ENCODE peak calls at places on chromosomes 2 and 18, in seven cellular contexts. A, E, T, L, I, M and N are unnamed samples.

GRCh38 chr2:239666855-239667376 is 266.1 kb upstream of the HDAC4 start:
- DNase-seq in M (no peak), E (no peak), I (no peak), T (no peak), L (no peak), A (no peak), N (no peak)

GRCh38 chr2:231228223-231228622 is 29.8 kb downstream of the ARMC9 start:
- DNase-seq in E (peak), M (no peak), I (no peak), L (no peak), A (no peak), T (no peak), N (no peak)

GRCh38 chr2:162992828-162993227 is 154.3 kb upstream of the KCNH7 start:
- DNase-seq in E (no peak), T (no peak), A (no peak), I (peak), L (no peak), M (no peak), N (no peak)

GRCh38 chr2:122692400-122693083 is 937.1 kb downstream of the TSN start:
- DNase-seq in L (no peak), T (no peak), I (no peak), E (no peak), M (no peak), A (no peak), N (no peak)

GRCh38 chr2:145184741-145185671 is 665.1 kb upstream of the ZEB2 start:
- DNase-seq in E (no peak), L (no peak), M (peak), I (no peak), A (peak), T (no peak), N (no peak)

GRCh38 chr2:108906403-108907077 is 82.5 kb downstream of the EDAR start:
- DNase-seq in M (no peak), I (no peak), A (no peak), T (no peak), L (no peak), E (peak), N (no peak)

GRCh38 chr18:77063256-77063655 is 69.3 kb downstream of the MBP start:
- DNase-seq in L (no peak), M (no peak), A (peak), I (no peak), T (no peak), E (no peak), N (no peak)

GRCh38 chr2:80302465-80303005 is 2.0 kb downstream of the LRRTM1 start:
- DNase-seq in M (no peak), E (peak), T (peak), I (no peak), A (no peak), L (no peak), N (no peak)

GRCh38 chr2:222656544-222657446 is 903 bp upstream of the FARSB start:
- DNase-seq in T (no peak), I (peak), M (no peak), E (no peak), L (no peak), A (no peak), N (no peak)

GRCh38 chr2:177633910-177634294 is 241.3 kb downstream of the AGPS start:
- DNase-seq in T (no peak), I (no peak), A (no peak), M (no peak), E (no peak), L (no peak), N (no peak)

GRCh38 chr18:58565021-58565420 is 63.9 kb downstream of the ALPK2 start:
- DNase-seq in L (no peak), E (no peak), A (no peak), I (no peak), M (no peak), T (no peak), N (no peak)

GRCh38 chr2:144359684-144360083 is 160.2 kb downstream of the ZEB2 start:
- DNase-seq in I (no peak), M (no peak), L (no peak), A (no peak), E (no peak), T (no peak), N (no peak)

GRCh38 chr2:65382776-65383357 is 49.5 kb downstream of the SPRED2 start:
- DNase-seq in A (peak), M (peak), T (no peak), I (peak), L (no peak), E (peak), N (no peak)

GRCh38 chr2:230935132-230935435 is 10.0 kb upstream of the GPR55 start:
- DNase-seq in I (no peak), E (peak), A (no peak), L (no peak), M (no peak), T (no peak), N (no peak)

GRCh38 chr2:75180476-75180875 is 18.8 kb downstream of the TACR1 start:
- DNase-seq in M (no peak), E (no peak), T (no peak), L (no peak), I (peak), A (no peak), N (no peak)

GRCh38 chr2:84965192-84965516 is 5.8 kb upstream of the KCMF1 start:
- DNase-seq in M (no peak), A (no peak), L (no peak), I (no peak), T (no peak), E (no peak), N (no peak)

GRCh38 chr18:1732143-1732542 is 827.5 kb downstream of the ADCYAP1 start:
- DNase-seq in M (no peak), T (peak), I (no peak), E (no peak), A (no peak), L (no peak), N (no peak)

GRCh38 chr2:20064421-20064820 is 13.0 kb upstream of the LAPTM4A start:
- DNase-seq in A (no peak), M (no peak), E (no peak), T (no peak), I (no peak), L (no peak), N (no peak)

GRCh38 chr2:162766092-162766491 is 72.5 kb downstream of the KCNH7 start:
- DNase-seq in T (no peak), E (no peak), L (no peak), I (no peak), M (no peak), A (no peak), N (no peak)

GRCh38 chr2:147621656-147622197 is 223.1 kb upstream of the ACVR2A start:
- DNase-seq in E (no peak), M (no peak), L (no peak), I (no peak), T (no peak), A (no peak), N (no peak)

GRCh38 chr2:82827426-82827825 is 1631.7 kb downstream of the SUCLG1 start:
- DNase-seq in M (no peak), I (no peak), T (no peak), L (no peak), A (no peak), E (no peak), N (no peak)

DNA sequence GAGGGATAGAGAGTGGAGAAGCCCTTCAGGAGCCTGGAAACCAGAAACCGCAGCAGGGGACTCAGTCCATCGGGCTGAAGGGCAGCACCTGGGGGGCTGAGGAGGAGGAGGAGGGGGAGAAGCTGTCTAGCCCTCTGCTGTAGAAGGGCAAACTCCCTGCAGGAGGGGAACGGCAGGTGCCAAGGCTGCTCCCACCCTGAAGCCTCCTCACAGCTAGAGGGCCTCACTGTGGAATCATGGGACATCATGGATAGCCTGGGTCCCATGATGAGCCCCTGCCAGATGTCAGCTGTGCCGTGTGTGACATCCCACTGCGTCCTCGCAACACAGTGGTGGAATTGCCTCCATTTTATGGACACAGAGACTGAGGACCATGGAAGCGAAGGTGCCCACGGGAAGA is 458 bp downstream of the MYO7B start:
- DNase-seq in L (no peak), E (no peak), M (no peak), I (no peak), T (no peak), A (no peak), N (no peak)
- H3K23ac ChIP-seq in L (no peak), E (no peak), M (no peak), I (no peak), T (no peak), A (no peak), N (peak)

GRCh38 chr18:8391068-8391467 is 218.2 kb upstream of the RAB12 start:
- DNase-seq in T (no peak), E (no peak), I (no peak), A (peak), M (no peak), L (no peak), N (no peak)

GRCh38 chr18:8389391-8390340 is 219.6 kb upstream of the RAB12 start:
- DNase-seq in L (peak), E (peak), T (peak), I (peak), M (peak), A (peak), N (peak)

GRCh38 chr18:8381801-8382459 is 227.3 kb upstream of the RAB12 start:
- DNase-seq in I (no peak), L (no peak), E (no peak), M (no peak), T (no peak), A (peak), N (no peak)

GRCh38 chr18:8385400-8385799 is 223.8 kb upstream of the RAB12 start:
- DNase-seq in M (no peak), I (no peak), L (no peak), A (no peak), T (no peak), E (no peak), N (no peak)

DNA sequence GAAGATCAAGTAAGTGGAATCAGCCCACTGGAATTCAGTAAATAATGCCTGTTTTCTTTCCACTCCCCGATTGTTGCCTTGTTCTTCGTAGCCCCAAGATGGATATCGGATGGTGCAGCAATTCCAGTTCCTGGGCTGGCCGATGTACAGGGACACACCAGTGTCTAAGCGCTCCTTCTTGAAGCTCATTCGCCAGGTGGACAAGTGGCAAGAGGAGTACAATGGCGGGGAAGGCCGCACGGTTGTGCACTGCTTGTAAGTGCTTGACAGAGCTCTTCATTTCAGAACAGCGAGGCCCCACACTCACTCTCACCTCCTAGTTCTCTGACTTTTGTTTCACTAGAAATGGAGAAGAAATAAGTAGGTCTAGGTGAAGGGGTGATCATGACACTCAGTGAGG is 222.3 kb upstream of the RAB12 start:
- DNase-seq in E (no peak), M (no peak), L (no peak), T (no peak), A (no peak), I (no peak), N (no peak)
- H3K23ac ChIP-seq in E (no peak), M (no peak), L (no peak), T (no peak), A (no peak), I (no peak), N (no peak)

GRCh38 chr2:31188141-31188540 is 29.2 kb downstream of the CAPN14 start:
- DNase-seq in T (no peak), M (no peak), I (no peak), E (no peak), L (no peak), A (no peak), N (no peak)
- H3K23ac ChIP-seq in T (no peak), M (no peak), I (no peak), E (no peak), L (no peak), A (no peak), N (no peak)

GRCh38 chr2:240857039-240858008 is 11.3 kb upstream of the AGXT start:
- DNase-seq in L (no peak), T (peak), M (no peak), A (no peak), E (peak), I (peak), N (no peak)

GRCh38 chr2:240856151-240856980 is 12.3 kb upstream of the AGXT start:
- DNase-seq in T (peak), L (peak), I (no peak), A (no peak), E (peak), M (no peak), N (no peak)

GRCh38 chr2:240855670-240856069 is 13.0 kb upstream of the AGXT start:
- DNase-seq in I (no peak), T (no peak), L (no peak), A (no peak), M (no peak), E (no peak), N (no peak)

GRCh38 chr2:240858871-240859270 is 9.8 kb upstream of the AGXT start:
- DNase-seq in E (no peak), M (no peak), T (no peak), L (no peak), I (no peak), A (no peak), N (no peak)

DNA sequence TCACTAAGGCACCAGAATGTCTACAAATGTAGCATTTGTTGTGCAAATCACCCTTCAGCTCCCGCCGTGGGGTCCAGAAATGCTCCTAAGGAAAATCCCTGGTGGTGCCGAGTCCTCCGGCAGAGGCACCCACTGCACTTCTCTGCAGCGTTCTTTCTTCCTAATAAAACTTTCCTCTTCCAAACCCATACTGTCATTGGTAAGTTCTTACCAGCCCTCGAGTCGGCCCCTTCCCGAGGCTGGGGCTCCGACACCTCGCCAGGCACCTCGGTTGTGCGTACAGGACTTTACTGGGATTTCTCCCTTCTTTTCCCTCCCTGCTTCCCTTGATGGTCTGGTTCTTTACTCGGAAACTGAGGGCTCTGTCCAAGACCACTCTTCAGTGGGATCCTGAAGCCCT is 10.3 kb upstream of the AGXT start:
- DNase-seq in M (no peak), E (no peak), T (no peak), I (no peak), A (no peak), L (no peak), N (no peak)
- H3K23ac ChIP-seq in M (no peak), E (no peak), T (no peak), I (no peak), A (no peak), L (no peak), N (no peak)

GRCh38 chr2:187546762-187547333 is 7.4 kb downstream of the TFPI start:
- DNase-seq in A (no peak), E (no peak), T (no peak), L (no peak), I (peak), M (no peak), N (no peak)
- H3K23ac ChIP-seq in A (no peak), E (no peak), T (no peak), L (no peak), I (no peak), M (no peak), N (no peak)

GRCh38 chr2:1925516-1925915 is 181.2 kb upstream of the PXDN start:
- DNase-seq in L (no peak), E (no peak), A (no peak), T (no peak), I (no peak), M (no peak), N (no peak)

GRCh38 chr2:1923557-1923956 is 179.2 kb upstream of the PXDN start:
- DNase-seq in L (no peak), A (no peak), T (no peak), E (no peak), I (no peak), M (no peak), N (no peak)

GRCh38 chr2:1927896-1928568 is 183.7 kb upstream of the PXDN start:
- DNase-seq in I (no peak), L (no peak), A (no peak), E (no peak), T (no peak), M (no peak), N (no peak)

GRCh38 chr2:1925928-1926327 is 181.6 kb upstream of the PXDN start:
- DNase-seq in I (no peak), L (no peak), A (no peak), M (no peak), E (no peak), T (peak), N (no peak)

DNA sequence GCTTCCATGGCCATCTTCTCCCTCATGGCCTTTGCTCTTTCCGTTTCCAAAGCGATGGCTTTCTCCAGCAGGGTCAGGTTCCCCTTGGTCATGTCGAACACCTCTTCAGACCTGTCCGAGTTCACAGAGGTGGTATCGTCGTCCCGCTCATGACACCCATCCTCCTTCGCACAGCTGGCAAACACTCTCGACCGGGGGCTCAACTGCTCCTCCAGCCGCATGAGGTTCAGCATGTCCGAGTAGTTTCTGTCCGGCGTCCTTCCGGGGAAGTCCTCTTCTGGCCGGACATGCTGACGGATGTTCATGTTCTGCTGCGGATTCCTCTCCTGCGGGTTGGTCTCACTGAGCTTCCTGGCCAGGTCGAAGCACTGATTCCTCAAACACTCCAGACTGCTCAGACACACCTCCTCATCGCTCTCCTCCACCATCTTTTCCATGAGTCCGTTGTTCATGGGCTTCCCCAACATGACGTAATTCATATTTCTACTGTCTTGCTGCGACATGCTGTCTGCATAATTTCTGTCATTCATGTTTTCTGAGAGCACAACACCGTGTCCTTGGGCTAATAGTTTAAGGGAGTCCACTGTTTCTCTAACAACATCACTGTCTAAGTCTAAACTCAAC is 178.2 kb upstream of the PXDN start:
- DNase-seq in I (no peak), E (no peak), L (no peak), M (no peak), T (no peak), A (no peak), N (no peak)
- H3K23ac ChIP-seq in I (no peak), E (no peak), L (no peak), M (no peak), T (no peak), A (no peak), N (peak)

GRCh38 chr2:69617744-69618143 is 25.8 kb downstream of the AAK1 start:
- DNase-seq in I (no peak), M (no peak), E (no peak), A (no peak), T (no peak), L (no peak), N (no peak)
- H3K23ac ChIP-seq in I (no peak), M (no peak), E (no peak), A (peak), T (no peak), L (no peak), N (no peak)

GRCh38 chr2:102264952-102265351 is 46.4 kb upstream of the IL1RL1 start:
- DNase-seq in E (no peak), I (no peak), A (no peak), M (peak), L (no peak), T (no peak), N (no peak)
- H3K23ac ChIP-seq in E (no peak), I (no peak), A (no peak), M (no peak), L (no peak), T (no peak), N (no peak)

GRCh38 chr2:199414465-199414864 is 43.3 kb downstream of the SATB2 start:
- DNase-seq in L (no peak), M (no peak), T (no peak), I (no peak), E (no peak), A (no peak), N (no peak)
- H3K23ac ChIP-seq in L (no peak), M (no peak), T (no peak), I (no peak), E (no peak), A (no peak), N (no peak)

DNA sequence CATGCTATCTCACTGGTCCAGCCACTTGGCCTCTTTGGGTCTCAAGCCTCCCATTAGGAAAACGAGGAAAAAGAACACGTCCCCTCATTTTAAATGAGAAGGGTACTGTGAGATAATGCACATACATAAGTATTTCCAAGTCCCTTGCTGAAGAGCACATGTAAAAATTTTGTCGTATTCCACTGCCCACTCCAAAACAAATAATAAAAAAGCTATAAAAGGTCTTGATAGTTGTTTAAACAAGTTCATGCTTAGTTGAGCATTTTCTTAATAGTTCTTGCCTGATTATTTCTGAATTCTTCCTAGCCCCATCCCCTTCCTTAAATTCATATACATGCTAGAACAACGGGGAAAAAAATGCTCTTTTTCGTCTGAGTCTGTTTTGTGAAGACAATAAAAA is 110.2 kb upstream of the RNU4ATAC start:
- DNase-seq in A (no peak), M (no peak), T (no peak), L (no peak), E (no peak), I (no peak), N (no peak)
- H3K23ac ChIP-seq in A (no peak), M (no peak), T (no peak), L (no peak), E (no peak), I (no peak), N (no peak)